ENCODE peak calls at places on chromosomes 1 and 21, in six cellular contexts. Y is AG04450, E is psoas muscle, S is GM23248, C is epithelial cell of esophagus, U is H7. A is an unnamed sample.

GRCh38 chr1:239909894-239910293 is 181.8 kb upstream of the FMN2 start:
- DNase-seq in Y (peak; percentile 6), E (peak; percentile 52), S (peak; percentile 80), C (peak; percentile 75), U (no peak), A (no peak)

GRCh38 chr1:43979528-43980254 is 681 bp downstream of the B4GALT2 start:
- DNase-seq in Y (no peak), E (peak; percentile 53), S (peak; percentile 81), C (peak; percentile 59), U (peak; percentile 91), A (peak; percentile 58)

GRCh38 chr1:91835087-91835521 is 50.8 kb downstream of the TGFBR3 start:
- DNase-seq in Y (no peak), E (no peak), S (no peak), C (no peak), U (no peak), A (no peak)

GRCh38 chr1:68010094-68010493 is 40.3 kb downstream of the DIRAS3 start:
- DNase-seq in Y (no peak), E (no peak), S (peak; percentile 54), C (peak; percentile 44), U (peak; percentile 5), A (no peak)

GRCh38 chr21:44589586-44590305 is 2.6 kb downstream of the KRTAP10-6 start:
- DNase-seq in Y (no peak), E (no peak), S (no peak), C (no peak), U (no peak), A (no peak)

GRCh38 chr1:226064816-226065248 is 2.3 kb downstream of the H3-3A start:
- DNase-seq in Y (no peak), E (no peak), S (peak; percentile 82), C (peak; percentile 77), U (peak; percentile 43), A (peak; percentile 34)

GRCh38 chr1:246971322-246971721 is 36.5 kb downstream of the ZNF695 start:
- DNase-seq in Y (no peak), E (peak; percentile 62), S (peak; percentile 66), C (peak; percentile 19), U (no peak), A (peak; percentile 76)

GRCh38 chr21:15014220-15014619 is 50.6 kb downstream of the NRIP1 start:
- DNase-seq in Y (no peak), E (no peak), S (peak; percentile 34), C (no peak), U (no peak), A (no peak)

GRCh38 chr1:91829293-91830153 is 56.4 kb downstream of the TGFBR3 start:
- DNase-seq in Y (no peak), E (no peak), S (no peak), C (no peak), U (no peak), A (no peak)

GRCh38 chr1:228374711-228375577 is 31.7 kb downstream of the TRIM11 start:
- DNase-seq in Y (peak; percentile 88), E (peak; percentile 91), S (peak; percentile 95), C (peak; percentile 23), U (peak; percentile 53), A (peak; percentile 87)

GRCh38 chr21:32909393-32909792 is 116.3 kb upstream of the OLIG2 start:
- DNase-seq in Y (no peak), E (no peak), S (no peak), C (no peak), U (no peak), A (no peak)

GRCh38 chr1:226624526-226624925 is 76.0 kb downstream of the STUM start:
- DNase-seq in Y (no peak), E (no peak), S (peak; percentile 86), C (peak; percentile 95), U (peak; percentile 4), A (no peak)

GRCh38 chr1:40708750-40709099 is 17.2 kb downstream of the NFYC start:
- DNase-seq in Y (peak; percentile 70), E (no peak), S (peak; percentile 89), C (peak; percentile 83), U (peak; percentile 80), A (no peak)

GRCh38 chr1:30324251-30325084 is 398.9 kb downstream of the MATN1 start:
- DNase-seq in Y (no peak), E (no peak), S (no peak), C (no peak), U (peak; percentile 12), A (no peak)

GRCh38 chr1:167175901-167176300 is 44.8 kb upstream of the POU2F1 start:
- DNase-seq in Y (no peak), E (no peak), S (peak; percentile 3), C (peak; percentile 65), U (no peak), A (no peak)

GRCh38 chr1:174789399-174789798 is 210.3 kb upstream of the CACYBP start:
- DNase-seq in Y (no peak), E (no peak), S (peak; percentile 89), C (peak; percentile 30), U (no peak), A (no peak)

GRCh38 chr1:207805841-207806421 is 54.1 kb downstream of the CD46 start:
- DNase-seq in Y (peak; percentile 85), E (peak; percentile 88), S (peak; percentile 99), C (peak; percentile 97), U (no peak), A (peak; percentile 84)

GRCh38 chr1:37468037-37468436 is 6.3 kb upstream of the ZC3H12A start:
- DNase-seq in Y (no peak), E (no peak), S (no peak), C (no peak), U (no peak), A (no peak)

GRCh38 chr21:34526618-34527290 is 14.7 kb upstream of the KCNE1 start:
- DNase-seq in Y (peak; percentile 100), E (peak; percentile 67), S (peak; percentile 99), C (peak; percentile 99), U (peak; percentile 59), A (peak; percentile 92)

GRCh38 chr1:229360417-229360816 is 17.6 kb upstream of the CCSAP start:
- DNase-seq in Y (no peak), E (no peak), S (no peak), C (no peak), U (no peak), A (no peak)

GRCh38 chr1:33818071-33818470 is 45.8 kb upstream of the HMGB4 start:
- DNase-seq in Y (no peak), E (no peak), S (no peak), C (no peak), U (no peak), A (no peak)

GRCh38 chr1:203066965-203067364 is 18.8 kb downstream of the MYOG start:
- DNase-seq in Y (no peak), E (no peak), S (no peak), C (no peak), U (no peak), A (no peak)

GRCh38 chr21:9008636-9009035 is 1512.7 kb upstream of the TPTE start:
- DNase-seq in Y (no peak), E (no peak), S (no peak), C (no peak), U (no peak), A (no peak)

GRCh38 chr1:238205045-238205662 is 314.4 kb upstream of the ZP4 start:
- DNase-seq in Y (no peak), E (no peak), S (no peak), C (no peak), U (no peak), A (no peak)

GRCh38 chr1:210597555-210598134 is 268.9 kb downstream of the HHAT start:
- DNase-seq in Y (peak; percentile 85), E (no peak), S (peak; percentile 94), C (peak; percentile 91), U (no peak), A (no peak)
- H3K4me3 ChIP-seq in Y (no peak overlapping the region), E (no peak overlapping the region), S (peak overlapping the region; percentile 49), C (no peak overlapping the region), U (no peak overlapping the region), A (no peak overlapping the region)

GRCh38 chr1:31797216-31797615 is 18.6 kb downstream of the SPOCD1 start:
- DNase-seq in Y (no peak), E (no peak), S (no peak), C (no peak), U (peak; percentile 24), A (no peak)
- H3K4me3 ChIP-seq in Y (peak overlapping the region; percentile 88), E (no peak overlapping the region), S (peak overlapping the region; percentile 70), C (no peak overlapping the region), U (no peak overlapping the region), A (no peak overlapping the region)

DNA sequence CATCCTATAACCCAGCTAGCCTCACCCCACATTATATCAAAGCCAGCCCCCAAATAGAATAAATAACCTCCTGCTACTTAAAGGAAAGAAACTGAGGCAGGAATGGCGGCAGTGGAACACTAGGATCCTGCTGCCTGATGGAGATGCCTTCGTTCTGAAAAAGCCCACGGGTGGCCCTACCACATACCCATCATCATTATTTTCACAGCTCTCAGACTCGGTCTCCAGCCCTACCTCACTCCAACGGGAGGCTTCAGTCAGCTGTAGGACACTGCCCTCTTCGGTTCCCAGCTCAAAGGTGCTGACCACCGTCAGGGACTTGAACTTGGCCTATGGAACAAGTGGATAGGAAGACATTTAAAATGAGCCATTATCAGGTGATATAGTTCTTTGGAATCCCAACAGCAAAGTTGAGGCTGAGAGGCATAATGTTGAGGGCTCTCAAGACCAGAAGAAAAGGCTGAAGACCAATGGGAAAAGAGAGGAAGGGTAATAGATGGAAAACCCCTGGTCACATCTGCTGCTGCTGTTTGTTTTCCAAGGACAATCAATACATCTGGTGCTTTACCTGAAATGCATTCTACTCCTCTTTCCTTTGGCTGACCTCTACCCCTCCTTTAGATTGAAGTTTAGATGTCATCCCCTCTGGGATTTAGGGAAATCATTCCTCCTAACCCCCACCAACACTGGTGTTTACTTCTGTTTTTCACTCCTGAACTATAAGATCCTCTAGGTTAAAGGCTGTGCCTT is 7.8 kb upstream of the ANKRD35 start:
- DNase-seq in Y (no peak), E (no peak), S (no peak), C (no peak), U (no peak), A (no peak)
- H3K4me3 ChIP-seq in Y (no peak overlapping the region), E (no peak overlapping the region), S (no peak overlapping the region), C (no peak overlapping the region), U (no peak overlapping the region), A (no peak overlapping the region)

DNA sequence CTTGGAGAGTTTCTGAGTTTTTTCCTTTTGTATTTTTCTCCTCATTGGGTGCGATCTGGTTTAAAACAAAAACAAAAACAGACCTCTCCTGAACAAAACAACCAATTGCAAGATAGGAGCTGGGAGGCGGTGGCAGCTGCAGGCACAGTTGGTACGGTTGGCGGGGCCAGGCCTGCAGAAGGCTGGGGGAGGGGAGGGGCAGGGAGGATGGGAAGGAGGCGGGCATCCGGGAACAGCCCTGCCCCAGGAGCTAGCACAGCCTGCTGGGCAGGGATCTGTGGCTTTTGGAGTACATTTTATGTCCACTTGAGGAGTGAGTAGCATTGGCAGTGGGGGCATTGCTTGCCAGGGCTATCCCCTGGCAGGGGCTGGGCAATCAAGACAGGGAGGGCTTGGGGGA is 5.2 kb downstream of the CAPN9 start:
- DNase-seq in Y (no peak), E (no peak), S (no peak), C (no peak), U (peak; percentile 83), A (no peak)
- H3K4me3 ChIP-seq in Y (no peak overlapping the region), E (no peak overlapping the region), S (no peak overlapping the region), C (no peak overlapping the region), U (no peak overlapping the region), A (no peak overlapping the region)

GRCh38 chr1:18495635-18496034 is 14.9 kb downstream of the KLHDC7A start:
- DNase-seq in Y (no peak), E (no peak), S (no peak), C (no peak), U (no peak), A (no peak)
- H3K4me3 ChIP-seq in Y (no peak overlapping the region), E (no peak overlapping the region), S (no peak overlapping the region), C (no peak overlapping the region), U (no peak overlapping the region), A (no peak overlapping the region)

GRCh38 chr1:6248798-6249731 is 5.1 kb downstream of the HES3 start:
- DNase-seq in Y (no peak), E (peak; percentile 53), S (peak; percentile 52), C (no peak), U (peak; percentile 92), A (no peak)
- H3K4me3 ChIP-seq in Y (no peak overlapping the region), E (no peak overlapping the region), S (peak overlapping the region; percentile 22), C (no peak overlapping the region), U (peak overlapping the region; percentile 32), A (no peak overlapping the region)

GRCh38 chr1:20212685-20213331 is 26.5 kb upstream of the PLA2G2C start:
- DNase-seq in Y (peak; percentile 18), E (peak; percentile 55), S (peak; percentile 81), C (peak; percentile 63), U (peak; percentile 91), A (peak; percentile 83)
- H3K4me3 ChIP-seq in Y (no peak overlapping the region), E (peak overlapping the region; percentile 32), S (no peak overlapping the region), C (no peak overlapping the region), U (peak overlapping the region; percentile 4), A (no peak overlapping the region)

A was measured in heart left ventricle.